ENCODE peak calls at places on chromosome 13, in eight cellular contexts. N is Panc1; Z is fibroblast of lung; A is tibial nerve; K is heart left ventricle; W is pancreas; R is effector memory CD4-positive, alpha-beta T cell; G is neuronal stem cell. F is an unnamed sample. For H3K36me3, the result is how much of the 10 kb centered on the place peaks cover.

GRCh38 chr13:29453657-29454056 is 141.8 kb downstream of the SLC7A1 start:
- DNase-seq in N (no peak), W (no peak), G (no peak), Z (no peak), R (no peak), K (no peak), A (no peak), F (no peak)

GRCh38 chr13:22187329-22187728 is 516.5 kb downstream of the FGF9 start:
- DNase-seq in Z (no peak), A (no peak), G (no peak), W (no peak), K (no peak), R (no peak), N (no peak), F (no peak)

GRCh38 chr13:97414392-97414791 is 19.6 kb upstream of the RAP2A start:
- DNase-seq in N (no peak), G (no peak), K (no peak), Z (no peak), A (no peak), R (no peak), W (no peak), F (no peak)

GRCh38 chr13:58584610-58585009 is 953.1 kb downstream of the PCDH17 start:
- DNase-seq in G (no peak), N (no peak), Z (no peak), A (no peak), W (no peak), K (no peak), R (no peak), F (no peak)

GRCh38 chr13:108927615-108928014 is 298.2 kb downstream of the MYO16 start:
- DNase-seq in A (no peak), W (no peak), K (no peak), R (no peak), N (no peak), G (no peak), Z (no peak), F (no peak)

GRCh38 chr13:20442798-20443381 is 82.8 kb downstream of the CRYL1 start:
- DNase-seq in W (peak), G (no peak), A (no peak), R (no peak), Z (no peak), N (no peak), K (no peak), F (no peak)

GRCh38 chr13:42808572-42808971 is 27.2 kb downstream of the FAM216B start:
- DNase-seq in G (no peak), W (no peak), Z (no peak), K (no peak), R (no peak), A (no peak), N (no peak), F (no peak)

GRCh38 chr13:84126671-84127171 is 244.4 kb upstream of the SLITRK1 start:
- DNase-seq in A (no peak), K (no peak), G (no peak), N (no peak), Z (no peak), R (no peak), W (peak), F (no peak)

GRCh38 chr13:48126944-48127814 is 32.3 kb upstream of the MED4 start:
- DNase-seq in A (peak), K (peak), G (peak), W (peak), R (peak), N (peak), Z (peak), F (peak)

GRCh38 chr13:90623318-90624011 is 724.0 kb upstream of the MIR17HG start:
- DNase-seq in W (no peak), G (no peak), N (no peak), R (no peak), Z (no peak), A (no peak), K (no peak), F (no peak)

GRCh38 chr13:83709751-83710515 is 172.3 kb downstream of the SLITRK1 start:
- DNase-seq in N (no peak), A (no peak), R (no peak), Z (no peak), K (no peak), W (no peak), G (no peak), F (no peak)

GRCh38 chr13:98530236-98530635 is 46.7 kb downstream of the STK24 start:
- DNase-seq in K (no peak), A (no peak), N (no peak), W (no peak), R (no peak), Z (no peak), G (no peak), F (peak)

GRCh38 chr13:73844986-73845385 is 289.2 kb downstream of the KLF12 start:
- DNase-seq in A (no peak), R (no peak), G (no peak), K (no peak), N (no peak), W (no peak), Z (peak), F (no peak)

GRCh38 chr13:79525458-79525857 is 44.5 kb downstream of the NDFIP2 start:
- DNase-seq in Z (no peak), R (no peak), A (no peak), G (no peak), K (no peak), W (no peak), N (no peak), F (no peak)

GRCh38 chr13:110149036-110149435 is 157.9 kb downstream of the COL4A1 start:
- DNase-seq in G (no peak), W (no peak), K (no peak), Z (no peak), A (no peak), N (no peak), R (no peak), F (no peak)

GRCh38 chr13:27660511-27660910 is 38.8 kb downstream of the POLR1D start:
- DNase-seq in A (no peak), K (no peak), N (no peak), W (no peak), Z (no peak), G (no peak), R (no peak), F (no peak)

GRCh38 chr13:75687145-75687763 is 51.1 kb downstream of the LMO7 start:
- DNase-seq in R (no peak), N (no peak), Z (peak), G (no peak), W (no peak), K (no peak), A (no peak), F (no peak)

GRCh38 chr13:34028496-34029442 is 210.8 kb downstream of the RFC3 start:
- DNase-seq in K (no peak), R (no peak), G (no peak), N (no peak), A (no peak), Z (no peak), W (no peak), F (no peak)

GRCh38 chr13:24644051-24644450 is 36.2 kb upstream of the ATP12A start:
- DNase-seq in W (no peak), G (no peak), R (no peak), K (no peak), A (no peak), N (no peak), Z (peak), F (no peak)

GRCh38 chr13:89660752-89661151 is 1686.7 kb upstream of the MIR17HG start:
- DNase-seq in K (no peak), W (no peak), A (no peak), R (no peak), N (no peak), G (no peak), Z (no peak), F (no peak)

GRCh38 chr13:26200811-26201210 is 21.3 kb downstream of the RNF6 start:
- DNase-seq in R (no peak), N (no peak), K (no peak), Z (no peak), A (no peak), G (no peak), W (no peak), F (no peak)

GRCh38 chr13:113863511-113864302 is at the start of gene GAS6:
- DNase-seq in N (no peak), G (peak), Z (peak), A (no peak), R (no peak), K (peak), W (peak), F (no peak)

GRCh38 chr13:40806241-40806640 is 16.8 kb downstream of the SLC25A15 start:
- DNase-seq in N (no peak), K (no peak), A (no peak), Z (no peak), R (no peak), G (no peak), W (no peak), F (no peak)
- H3K36me3 ChIP-seq in N (under half), K (half or more), A (under half), Z (under half), R (under half), G (half or more), W (under half), F (under half)

DNA sequence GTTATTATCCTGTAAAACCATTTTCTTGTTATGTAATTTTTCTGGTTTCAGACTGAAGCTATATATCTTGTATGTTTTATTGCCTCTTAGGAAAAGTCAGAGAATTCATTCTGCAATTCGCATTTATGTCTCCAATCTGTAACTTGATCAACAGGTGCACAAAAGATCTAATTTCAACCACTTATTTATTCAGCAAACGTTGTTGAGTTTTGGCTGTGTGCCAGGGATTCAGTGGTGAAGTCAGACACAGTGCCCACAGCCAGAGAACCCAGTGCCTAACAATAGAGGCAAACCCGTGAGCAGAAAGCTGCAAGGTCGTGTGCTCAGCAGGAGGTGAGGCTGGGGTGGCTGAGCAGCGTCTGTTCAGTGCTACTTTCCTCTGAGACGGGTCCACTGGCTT is 119.5 kb upstream of the MCF2L start:
- DNase-seq in K (no peak), W (no peak), R (no peak), Z (peak), N (no peak), A (no peak), G (no peak), F (peak)
- H3K36me3 ChIP-seq in K (half or more), W (under half), R (under half), Z (under half), N (under half), A (under half), G (under half), F (under half)

DNA sequence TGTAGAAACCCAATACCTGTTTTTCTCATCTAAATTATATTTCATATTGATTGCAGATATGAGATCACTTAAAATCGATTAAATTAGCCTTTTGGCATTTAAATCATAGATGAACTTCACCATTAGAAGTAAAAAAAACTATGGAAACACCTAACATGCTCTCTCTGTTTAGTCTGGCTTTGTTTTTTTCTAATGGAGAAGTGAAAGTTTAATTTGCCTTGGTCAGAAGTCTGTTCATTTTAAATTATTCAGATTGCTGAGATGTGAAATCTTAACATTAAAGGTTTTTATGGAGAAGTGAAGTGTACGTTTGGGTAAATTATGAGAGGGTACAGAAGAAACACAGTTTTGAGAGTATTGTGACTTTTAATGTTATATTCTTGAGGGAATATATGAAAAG is 6.7 kb downstream of the SUGT1 start:
- DNase-seq in Z (no peak), K (no peak), A (no peak), R (no peak), G (no peak), N (no peak), W (no peak), F (no peak)
- H3K36me3 ChIP-seq in Z (under half), K (half or more), A (under half), R (under half), G (half or more), N (under half), W (under half), F (under half)

GRCh38 chr13:46667687-46668281 is 114.8 kb downstream of the LRCH1 start:
- DNase-seq in N (no peak), W (no peak), G (no peak), K (no peak), A (no peak), Z (peak), R (no peak), F (no peak)
- H3K36me3 ChIP-seq in N (under half), W (under half), G (under half), K (under half), A (under half), Z (under half), R (under half), F (under half)

GRCh38 chr13:38361551-38362262 is 12.1 kb downstream of the UFM1 start:
- DNase-seq in N (no peak), W (no peak), K (no peak), G (no peak), Z (no peak), R (no peak), A (peak), F (no peak)

GRCh38 chr13:38355595-38356120 is 6.0 kb downstream of the UFM1 start:
- DNase-seq in N (no peak), Z (no peak), R (no peak), K (no peak), G (no peak), A (no peak), W (no peak), F (no peak)

GRCh38 chr13:38363219-38363618 is 13.6 kb downstream of the UFM1 start:
- DNase-seq in Z (no peak), N (no peak), G (no peak), A (no peak), W (no peak), R (no peak), K (no peak), F (no peak)

DNA sequence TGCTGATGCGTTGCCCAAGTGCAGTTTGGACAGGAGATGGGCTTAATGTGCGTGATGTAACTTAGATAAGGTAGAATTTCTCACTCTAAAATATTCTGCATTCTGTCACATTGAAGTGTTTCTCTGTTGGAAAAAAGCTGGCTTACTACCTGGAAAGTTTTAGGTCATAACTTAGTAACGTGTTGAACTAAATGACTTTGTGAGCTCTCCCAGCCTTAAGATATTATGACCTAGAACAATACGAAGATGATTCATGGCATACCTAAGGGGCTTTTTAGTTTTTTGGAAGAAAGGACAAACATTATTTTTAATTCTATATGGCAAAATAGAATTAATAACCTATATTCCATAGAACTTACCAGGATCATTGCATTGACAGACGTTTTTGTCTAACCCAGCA is 9.1 kb downstream of the UFM1 start:
- DNase-seq in G (no peak), W (no peak), N (no peak), K (no peak), Z (no peak), R (no peak), A (no peak), F (no peak)
- H3K36me3 ChIP-seq in G (half or more), W (under half), N (under half), K (half or more), Z (under half), R (half or more), A (under half), F (under half)

DNA sequence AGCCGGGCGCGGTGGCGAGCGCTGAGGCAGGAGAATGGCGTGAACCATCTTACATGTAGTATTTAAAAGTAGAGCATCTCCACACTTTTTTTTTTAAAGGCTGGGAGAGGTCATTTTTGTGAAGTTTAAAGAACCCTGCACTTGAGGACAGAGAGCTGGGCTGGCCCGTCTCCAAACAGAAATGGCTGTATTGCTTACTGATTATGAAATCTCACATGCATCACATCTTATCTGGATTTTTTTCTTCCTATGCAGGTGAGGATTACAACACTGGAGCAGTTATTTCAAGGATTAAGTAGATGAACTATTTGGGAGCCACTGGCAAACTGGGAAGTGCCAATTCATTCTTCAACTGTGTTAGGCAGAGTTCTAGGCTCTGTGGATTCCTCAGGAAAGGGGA is 59.5 kb downstream of the TEX26 start:
- DNase-seq in W (no peak), G (no peak), Z (no peak), R (no peak), A (no peak), N (no peak), K (no peak), F (no peak)
- H3K36me3 ChIP-seq in W (under half), G (under half), Z (under half), R (under half), A (under half), N (under half), K (under half), F (under half)